ENCODE peak calls at places on chromosomes 12 and 14, in nine cellular contexts. One of them, this sample, is unnamed.

GRCh38 chr14:74459289-74459946 is 33.4 kb upstream of the SYNDIG1L start:
- DNase-seq in heart right ventricle: no peak
- DNase-seq in vagina: no peak
- DNase-seq in stomach: no peak
- DNase-seq in SK-N-SH: peak; percentile 54
- DNase-seq in psoas muscle: peak; percentile 39
- DNase-seq in CD8-positive, alpha-beta memory T cell: no peak
- DNase-seq in CD8-positive, alpha-beta T cell: peak; percentile 6
- DNase-seq in uterus: no peak
- DNase-seq in this sample: no peak

GRCh38 chr12:110224379-110225304 is 56.4 kb upstream of the ATP2A2 start:
- DNase-seq in stomach: no peak
- DNase-seq in CD8-positive, alpha-beta memory T cell: no peak
- DNase-seq in SK-N-SH: peak; percentile 26
- DNase-seq in vagina: no peak
- DNase-seq in uterus: peak; percentile 55
- DNase-seq in psoas muscle: no peak
- DNase-seq in heart right ventricle: no peak
- DNase-seq in CD8-positive, alpha-beta T cell: no peak
- DNase-seq in this sample: peak; percentile 46

GRCh38 chr12:113891737-113892520 is 74.2 kb downstream of the RBM19 start:
- DNase-seq in psoas muscle: no peak
- DNase-seq in CD8-positive, alpha-beta T cell: no peak
- DNase-seq in CD8-positive, alpha-beta memory T cell: no peak
- DNase-seq in uterus: no peak
- DNase-seq in heart right ventricle: no peak
- DNase-seq in stomach: no peak
- DNase-seq in SK-N-SH: no peak
- DNase-seq in vagina: no peak
- DNase-seq in this sample: no peak

GRCh38 chr12:95605087-95605486 is 53.8 kb upstream of the USP44 start:
- DNase-seq in stomach: no peak
- DNase-seq in vagina: no peak
- DNase-seq in psoas muscle: no peak
- DNase-seq in CD8-positive, alpha-beta memory T cell: no peak
- DNase-seq in SK-N-SH: no peak
- DNase-seq in uterus: no peak
- DNase-seq in heart right ventricle: no peak
- DNase-seq in CD8-positive, alpha-beta T cell: no peak
- DNase-seq in this sample: no peak

GRCh38 chr12:88325828-88326214 is 183.7 kb downstream of the TMTC3 start:
- DNase-seq in stomach: no peak
- DNase-seq in uterus: no peak
- DNase-seq in psoas muscle: no peak
- DNase-seq in vagina: no peak
- DNase-seq in SK-N-SH: no peak
- DNase-seq in CD8-positive, alpha-beta T cell: no peak
- DNase-seq in CD8-positive, alpha-beta memory T cell: no peak
- DNase-seq in heart right ventricle: no peak
- DNase-seq in this sample: no peak

GRCh38 chr14:103597623-103598372 is 31.2 kb upstream of the KLC1 start:
- DNase-seq in vagina: no peak
- DNase-seq in CD8-positive, alpha-beta T cell: no peak
- DNase-seq in CD8-positive, alpha-beta memory T cell: no peak
- DNase-seq in psoas muscle: peak; percentile 68
- DNase-seq in uterus: peak; percentile 28
- DNase-seq in stomach: no peak
- DNase-seq in SK-N-SH: no peak
- DNase-seq in heart right ventricle: no peak
- DNase-seq in this sample: no peak

GRCh38 chr12:122413516-122414404 is 8.7 kb downstream of the CLIP1 start:
- DNase-seq in stomach: no peak
- DNase-seq in CD8-positive, alpha-beta T cell: no peak
- DNase-seq in uterus: no peak
- DNase-seq in heart right ventricle: no peak
- DNase-seq in vagina: no peak
- DNase-seq in CD8-positive, alpha-beta memory T cell: no peak
- DNase-seq in SK-N-SH: no peak
- DNase-seq in psoas muscle: no peak
- DNase-seq in this sample: no peak

GRCh38 chr14:30291216-30291615 is 267.7 kb upstream of the G2E3 start:
- DNase-seq in vagina: no peak
- DNase-seq in uterus: no peak
- DNase-seq in psoas muscle: no peak
- DNase-seq in SK-N-SH: no peak
- DNase-seq in CD8-positive, alpha-beta memory T cell: no peak
- DNase-seq in heart right ventricle: no peak
- DNase-seq in CD8-positive, alpha-beta T cell: no peak
- DNase-seq in stomach: no peak
- DNase-seq in this sample: no peak

GRCh38 chr14:99681832-99682148 is 2.3 kb upstream of the CYP46A1 start:
- DNase-seq in stomach: no peak
- DNase-seq in vagina: no peak
- DNase-seq in SK-N-SH: no peak
- DNase-seq in CD8-positive, alpha-beta T cell: no peak
- DNase-seq in psoas muscle: no peak
- DNase-seq in CD8-positive, alpha-beta memory T cell: no peak
- DNase-seq in heart right ventricle: no peak
- DNase-seq in uterus: no peak
- DNase-seq in this sample: no peak

GRCh38 chr12:75892779-75893408 is 138.7 kb downstream of the PHLDA1 start:
- DNase-seq in psoas muscle: no peak
- DNase-seq in uterus: no peak
- DNase-seq in heart right ventricle: no peak
- DNase-seq in CD8-positive, alpha-beta memory T cell: no peak
- DNase-seq in SK-N-SH: no peak
- DNase-seq in stomach: no peak
- DNase-seq in CD8-positive, alpha-beta T cell: no peak
- DNase-seq in vagina: no peak
- DNase-seq in this sample: no peak

GRCh38 chr12:5197127-5197526 is 153.4 kb downstream of the KCNA5 start:
- DNase-seq in SK-N-SH: no peak
- DNase-seq in uterus: no peak
- DNase-seq in stomach: no peak
- DNase-seq in CD8-positive, alpha-beta memory T cell: no peak
- DNase-seq in psoas muscle: no peak
- DNase-seq in CD8-positive, alpha-beta T cell: no peak
- DNase-seq in vagina: no peak
- DNase-seq in heart right ventricle: no peak
- DNase-seq in this sample: no peak

GRCh38 chr14:90301580-90302181 is 30.1 kb downstream of the NRDE2 start:
- DNase-seq in vagina: no peak
- DNase-seq in SK-N-SH: peak; percentile 51
- DNase-seq in CD8-positive, alpha-beta memory T cell: peak; percentile 6
- DNase-seq in heart right ventricle: no peak
- DNase-seq in stomach: no peak
- DNase-seq in CD8-positive, alpha-beta T cell: no peak
- DNase-seq in uterus: no peak
- DNase-seq in psoas muscle: no peak
- DNase-seq in this sample: no peak

GRCh38 chr12:9773216-9773877 is 12.6 kb upstream of the CD69 start:
- DNase-seq in CD8-positive, alpha-beta T cell: no peak
- DNase-seq in heart right ventricle: no peak
- DNase-seq in SK-N-SH: no peak
- DNase-seq in CD8-positive, alpha-beta memory T cell: peak; percentile 33
- DNase-seq in vagina: no peak
- DNase-seq in uterus: no peak
- DNase-seq in stomach: no peak
- DNase-seq in psoas muscle: no peak
- DNase-seq in this sample: no peak

GRCh38 chr12:124663771-124664366 is 96.5 kb upstream of the NCOR2 start:
- DNase-seq in vagina: no peak
- DNase-seq in psoas muscle: no peak
- DNase-seq in CD8-positive, alpha-beta T cell: no peak
- DNase-seq in CD8-positive, alpha-beta memory T cell: no peak
- DNase-seq in uterus: no peak
- DNase-seq in heart right ventricle: no peak
- DNase-seq in stomach: no peak
- DNase-seq in SK-N-SH: no peak
- DNase-seq in this sample: no peak
- H3K4me1 ChIP-seq in vagina: no peaks in the 10 kb centered on the region
- H3K4me1 ChIP-seq in psoas muscle: no peaks in the 10 kb centered on the region
- H3K4me1 ChIP-seq in CD8-positive, alpha-beta T cell: no peaks in the 10 kb centered on the region
- H3K4me1 ChIP-seq in CD8-positive, alpha-beta memory T cell: no peaks in the 10 kb centered on the region
- H3K4me1 ChIP-seq in uterus: no peaks in the 10 kb centered on the region
- H3K4me1 ChIP-seq in heart right ventricle: peaks cover 2% of the 10 kb centered on the region
- H3K4me1 ChIP-seq in stomach: peaks cover 16% of the 10 kb centered on the region
- H3K4me1 ChIP-seq in SK-N-SH: peaks cover 12% of the 10 kb centered on the region
- H3K4me1 ChIP-seq in this sample: peaks cover 11% of the 10 kb centered on the region

GRCh38 chr14:24315807-24316596 is 4.7 kb downstream of the LTB4R start:
- DNase-seq in uterus: no peak
- DNase-seq in CD8-positive, alpha-beta T cell: no peak
- DNase-seq in stomach: peak; percentile 77
- DNase-seq in psoas muscle: peak; percentile 60
- DNase-seq in heart right ventricle: peak; percentile 56
- DNase-seq in vagina: no peak
- DNase-seq in CD8-positive, alpha-beta memory T cell: no peak
- DNase-seq in SK-N-SH: peak; percentile 60
- DNase-seq in this sample: no peak
- H3K27ac ChIP-seq in uterus: peak overlapping the region; percentile 48
- H3K27ac ChIP-seq in CD8-positive, alpha-beta T cell: no peak overlapping the region
- H3K27ac ChIP-seq in stomach: peak overlapping the region; percentile 64
- H3K27ac ChIP-seq in psoas muscle: peak overlapping the region; percentile 38
- H3K27ac ChIP-seq in heart right ventricle: peak overlapping the region; percentile 82
- H3K27ac ChIP-seq in vagina: peak overlapping the region; percentile 87
- H3K27ac ChIP-seq in CD8-positive, alpha-beta memory T cell: no peak overlapping the region
- H3K27ac ChIP-seq in SK-N-SH: no peak overlapping the region
- H3K27ac ChIP-seq in this sample: peak overlapping the region; percentile 24

DNA sequence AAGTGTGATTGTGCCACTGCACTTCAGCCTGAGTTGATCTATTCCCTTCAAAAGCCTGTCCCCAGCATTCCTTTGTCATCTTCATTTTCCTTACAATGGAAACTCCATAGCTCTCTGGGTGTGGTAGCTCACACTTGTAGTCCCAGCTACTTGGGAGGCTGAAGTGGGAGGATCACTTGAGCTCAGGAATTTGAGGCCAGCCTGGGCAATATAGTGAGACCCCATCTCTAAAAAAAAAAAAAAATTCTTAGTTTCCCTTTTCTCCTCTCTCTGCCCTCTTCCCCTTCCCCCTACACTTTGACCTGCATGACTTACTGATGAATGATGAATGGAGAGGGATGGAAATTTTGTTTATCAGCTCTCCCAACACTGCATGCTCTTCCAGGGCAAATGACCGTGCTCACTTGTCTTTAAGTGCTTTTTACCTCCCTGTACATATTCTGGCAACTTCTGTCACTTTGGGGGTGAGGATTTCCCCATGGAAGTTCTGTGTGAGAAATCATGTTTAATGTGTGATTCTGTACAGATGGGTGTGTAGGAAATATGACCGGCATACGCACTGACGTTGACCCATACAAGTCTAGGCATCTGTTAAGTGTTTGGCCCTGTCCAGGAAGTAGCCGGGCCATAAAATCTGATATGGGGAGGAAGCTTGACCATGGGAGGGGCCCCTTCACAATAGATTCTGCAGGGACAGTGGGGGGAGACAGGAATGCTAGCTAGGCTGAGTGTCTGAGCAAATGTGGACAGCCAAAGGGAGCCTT is 65.4 kb downstream of the ZFP36L1 start:
- DNase-seq in uterus: no peak
- DNase-seq in heart right ventricle: peak; percentile 52
- DNase-seq in vagina: no peak
- DNase-seq in psoas muscle: no peak
- DNase-seq in CD8-positive, alpha-beta T cell: no peak
- DNase-seq in stomach: no peak
- DNase-seq in CD8-positive, alpha-beta memory T cell: no peak
- DNase-seq in SK-N-SH: no peak
- DNase-seq in this sample: no peak
- H3K4me1 ChIP-seq in uterus: no peaks in the 10 kb centered on the region
- H3K4me1 ChIP-seq in heart right ventricle: peaks cover 16% of the 10 kb centered on the region
- H3K4me1 ChIP-seq in vagina: peaks cover 21% of the 10 kb centered on the region
- H3K4me1 ChIP-seq in psoas muscle: no peaks in the 10 kb centered on the region
- H3K4me1 ChIP-seq in CD8-positive, alpha-beta T cell: no peaks in the 10 kb centered on the region
- H3K4me1 ChIP-seq in stomach: peaks cover 41% of the 10 kb centered on the region
- H3K4me1 ChIP-seq in CD8-positive, alpha-beta memory T cell: no peaks in the 10 kb centered on the region
- H3K4me1 ChIP-seq in SK-N-SH: no peaks in the 10 kb centered on the region
- H3K4me1 ChIP-seq in this sample: no peaks in the 10 kb centered on the region

GRCh38 chr14:34018564-34019244 is 67.8 kb upstream of the EGLN3 start:
- DNase-seq in SK-N-SH: no peak
- DNase-seq in heart right ventricle: peak; percentile 13
- DNase-seq in CD8-positive, alpha-beta memory T cell: peak; percentile 32
- DNase-seq in stomach: no peak
- DNase-seq in psoas muscle: peak; percentile 48
- DNase-seq in vagina: no peak
- DNase-seq in CD8-positive, alpha-beta T cell: no peak
- DNase-seq in uterus: peak; percentile 45
- DNase-seq in this sample: no peak
- H3K27ac ChIP-seq in SK-N-SH: no peak overlapping the region
- H3K27ac ChIP-seq in heart right ventricle: peak overlapping the region; percentile 63
- H3K27ac ChIP-seq in CD8-positive, alpha-beta memory T cell: no peak overlapping the region
- H3K27ac ChIP-seq in stomach: no peak overlapping the region
- H3K27ac ChIP-seq in psoas muscle: no peak overlapping the region
- H3K27ac ChIP-seq in vagina: no peak overlapping the region
- H3K27ac ChIP-seq in CD8-positive, alpha-beta T cell: peak overlapping the region; percentile 47
- H3K27ac ChIP-seq in uterus: no peak overlapping the region
- H3K27ac ChIP-seq in this sample: no peak overlapping the region

DNA sequence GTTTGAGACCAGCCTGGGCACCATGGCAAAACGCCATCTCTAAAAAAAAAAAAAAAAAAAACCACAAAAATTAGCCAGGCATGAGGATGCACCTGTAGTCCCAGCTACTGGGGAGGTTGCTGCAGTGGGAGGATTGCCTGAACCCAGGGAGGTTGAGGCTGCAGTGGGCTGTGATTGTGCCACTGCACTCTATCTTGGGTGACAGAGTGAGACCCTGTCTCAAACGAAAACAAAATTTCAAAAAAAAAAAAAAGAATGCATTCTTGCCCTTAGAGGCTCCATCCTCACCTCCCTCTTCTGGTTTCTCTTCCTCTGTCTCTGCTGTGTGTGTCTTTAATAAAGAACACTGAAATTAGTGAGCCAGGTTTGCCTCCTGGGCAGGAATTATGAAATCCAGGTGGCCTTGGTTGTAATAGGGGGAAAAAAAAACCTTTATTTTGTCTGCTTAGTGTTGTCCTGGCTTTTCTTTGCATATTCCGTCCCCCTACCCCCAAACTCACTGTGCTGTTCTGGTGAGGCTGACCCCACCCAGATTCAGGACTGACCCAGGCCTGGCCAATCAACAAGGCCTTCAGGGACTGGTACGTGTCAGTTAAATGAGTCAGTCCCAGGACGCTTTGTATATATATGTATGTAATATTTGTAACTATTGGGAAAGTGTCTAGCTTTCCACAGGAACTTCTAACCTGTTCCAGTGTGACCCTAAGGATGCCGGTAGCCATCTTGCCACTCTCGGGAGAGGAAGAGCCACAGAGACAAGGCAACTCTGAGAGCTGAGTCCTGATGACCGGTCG is 107.6 kb downstream of the VCPKMT start:
- DNase-seq in vagina: no peak
- DNase-seq in heart right ventricle: no peak
- DNase-seq in psoas muscle: no peak
- DNase-seq in CD8-positive, alpha-beta T cell: no peak
- DNase-seq in SK-N-SH: no peak
- DNase-seq in CD8-positive, alpha-beta memory T cell: no peak
- DNase-seq in stomach: no peak
- DNase-seq in uterus: no peak
- DNase-seq in this sample: peak; percentile 78
- H3K4me1 ChIP-seq in vagina: peaks cover 7% of the 10 kb centered on the region
- H3K4me1 ChIP-seq in heart right ventricle: no peaks in the 10 kb centered on the region
- H3K4me1 ChIP-seq in psoas muscle: peaks cover 5% of the 10 kb centered on the region
- H3K4me1 ChIP-seq in CD8-positive, alpha-beta T cell: peaks cover 2% of the 10 kb centered on the region
- H3K4me1 ChIP-seq in SK-N-SH: peaks cover 18% of the 10 kb centered on the region
- H3K4me1 ChIP-seq in CD8-positive, alpha-beta memory T cell: peaks cover 4% of the 10 kb centered on the region
- H3K4me1 ChIP-seq in stomach: peaks cover 6% of the 10 kb centered on the region
- H3K4me1 ChIP-seq in uterus: peaks cover 2% of the 10 kb centered on the region
- H3K4me1 ChIP-seq in this sample: peaks cover 50% of the 10 kb centered on the region